ENCODE peak calls at places on chromosomes 5 and 9, in ten cellular contexts. F is endothelial cell; M is Peyer's patch; S is IMR-90; U is PC-3; T is fibroblast of the aortic adventitia; R is HL-60; W is hepatocyte; A is cardiac fibroblast; L is CD8-positive, alpha-beta T cell. E is an unnamed sample.

GRCh38 chr5:157369507-157369906 is 90.5 kb upstream of the NIPAL4 start:
- DNase-seq in F (no peak), M (no peak), S (no peak), U (no peak), T (no peak), R (no peak), W (no peak), A (no peak), L (no peak), E (peak)

GRCh38 chr5:51027276-51027675 is 356.0 kb upstream of the ISL1 start:
- DNase-seq in F (no peak), M (no peak), S (no peak), U (no peak), T (no peak), R (no peak), W (no peak), A (no peak), L (no peak), E (no peak)

GRCh38 chr9:107566596-107566995 is 77.0 kb upstream of the KLF4 start:
- DNase-seq in F (no peak), M (no peak), S (peak), U (no peak), T (peak), R (no peak), W (no peak), A (peak), L (no peak), E (no peak)

GRCh38 chr5:81751836-81752643 is 1.1 kb upstream of the SSBP2 start:
- DNase-seq in F (no peak), M (no peak), S (no peak), U (no peak), T (peak), R (no peak), W (no peak), A (no peak), L (no peak), E (no peak)

GRCh38 chr5:172748341-172748843 is 22.6 kb downstream of the DUSP1 start:
- DNase-seq in F (peak), M (no peak), S (no peak), U (no peak), T (no peak), R (no peak), W (peak), A (peak), L (no peak), E (no peak)

GRCh38 chr9:111253742-111254437 is 76.1 kb downstream of the OR2K2 start:
- DNase-seq in F (no peak), M (no peak), S (no peak), U (no peak), T (no peak), R (peak), W (no peak), A (no peak), L (no peak), E (no peak)

GRCh38 chr5:134582281-134582680 is 50.3 kb downstream of the SAR1B start:
- DNase-seq in F (no peak), M (peak), S (no peak), U (no peak), T (no peak), R (no peak), W (no peak), A (no peak), L (no peak), E (no peak)

GRCh38 chr9:6787793-6788174 is 30.0 kb downstream of the KDM4C start:
- DNase-seq in F (no peak), M (no peak), S (no peak), U (no peak), T (peak), R (no peak), W (peak), A (no peak), L (no peak), E (peak)

GRCh38 chr9:133106511-133107244 is 14.4 kb downstream of the RALGDS start:
- DNase-seq in F (no peak), M (peak), S (no peak), U (no peak), T (no peak), R (no peak), W (no peak), A (no peak), L (no peak), E (no peak)

GRCh38 chr9:4725706-4726442 is 15.1 kb downstream of the AK3 start:
- DNase-seq in F (no peak), M (no peak), S (no peak), U (no peak), T (no peak), R (no peak), W (no peak), A (no peak), L (no peak), E (no peak)

GRCh38 chr5:160269017-160269416 is 39.7 kb downstream of the FABP6 start:
- DNase-seq in F (no peak), M (no peak), S (peak), U (no peak), T (peak), R (peak), W (peak), A (peak), L (no peak), E (no peak)

GRCh38 chr5:160287378-160288051 is 24.8 kb downstream of the CCNJL start:
- DNase-seq in F (peak), M (peak), S (no peak), U (no peak), T (peak), R (no peak), W (peak), A (peak), L (no peak), E (no peak)

GRCh38 chr5:79785983-79786382 is 96.3 kb downstream of the CMYA5 start:
- DNase-seq in F (no peak), M (no peak), S (no peak), U (no peak), T (no peak), R (no peak), W (no peak), A (no peak), L (no peak), E (no peak)

GRCh38 chr9:136081113-136081825 is 13.8 kb downstream of the NACC2 start:
- DNase-seq in F (no peak), M (no peak), S (peak), U (no peak), T (no peak), R (no peak), W (no peak), A (peak), L (no peak), E (no peak)

GRCh38 chr9:136711751-136712689 is at the start of gene DIPK1B:
- DNase-seq in F (peak), M (no peak), S (no peak), U (no peak), T (no peak), R (no peak), W (peak), A (no peak), L (no peak), E (no peak)

GRCh38 chr5:175123542-175123941 is 320.4 kb downstream of the DRD1 start:
- DNase-seq in F (no peak), M (no peak), S (no peak), U (peak), T (no peak), R (no peak), W (no peak), A (no peak), L (no peak), E (no peak)

GRCh38 chr9:89008346-89009048 is 17.2 kb downstream of the S1PR3 start:
- DNase-seq in F (no peak), M (no peak), S (no peak), U (no peak), T (no peak), R (peak), W (no peak), A (no peak), L (no peak), E (no peak)

GRCh38 chr5:119411935-119412623 is 40.2 kb upstream of the HSD17B4 start:
- DNase-seq in F (peak), M (peak), S (peak), U (peak), T (peak), R (peak), W (peak), A (peak), L (no peak), E (peak)

GRCh38 chr5:112210430-112211005 is 208.6 kb downstream of the EPB41L4A start:
- DNase-seq in F (peak), M (peak), S (peak), U (peak), T (peak), R (no peak), W (peak), A (peak), L (no peak), E (no peak)

GRCh38 chr5:128498844-128499455 is 39.1 kb downstream of the FBN2 start:
- DNase-seq in F (peak), M (no peak), S (peak), U (peak), T (peak), R (peak), W (peak), A (peak), L (no peak), E (no peak)

GRCh38 chr9:77507212-77507961 is 140.7 kb downstream of the GNA14 start:
- DNase-seq in F (no peak), M (no peak), S (no peak), U (no peak), T (peak), R (no peak), W (no peak), A (peak), L (no peak), E (no peak)

GRCh38 chr9:90642570-90643539 is at the start of gene DIRAS2:
- DNase-seq in F (peak), M (peak), S (peak), U (peak), T (peak), R (no peak), W (peak), A (peak), L (no peak), E (peak)

GRCh38 chr9:4243113-4243512 is 56.8 kb downstream of the GLIS3 start:
- DNase-seq in F (no peak), M (no peak), S (no peak), U (no peak), T (no peak), R (no peak), W (no peak), A (no peak), L (no peak), E (no peak)

GRCh38 chr5:10695055-10695649 is 65.9 kb downstream of the DAP start:
- DNase-seq in F (peak), M (peak), S (peak), U (peak), T (peak), R (peak), W (peak), A (peak), L (no peak), E (peak)

GRCh38 chr5:109612278-109612905 is 77.3 kb upstream of the MAN2A1 start:
- DNase-seq in F (no peak), M (no peak), S (no peak), U (no peak), T (no peak), R (no peak), W (no peak), A (no peak), L (no peak), E (no peak)

GRCh38 chr5:103456476-103456875 is 106.1 kb downstream of the NUDT12 start:
- DNase-seq in F (no peak), M (no peak), S (no peak), U (peak), T (no peak), R (no peak), W (no peak), A (no peak), L (no peak), E (no peak)

GRCh38 chr9:83238871-83239624 is 176.1 kb upstream of the RASEF start:
- DNase-seq in F (no peak), M (no peak), S (no peak), U (no peak), T (peak), R (peak), W (peak), A (peak), L (no peak), E (no peak)

GRCh38 chr9:72232778-72233177 is 83.5 kb downstream of the GDA start:
- DNase-seq in F (no peak), M (no peak), S (no peak), U (no peak), T (no peak), R (no peak), W (no peak), A (no peak), L (no peak), E (no peak)

GRCh38 chr5:181121675-181122561 is 9.1 kb downstream of the OR2V1 start:
- DNase-seq in F (no peak), M (no peak), S (no peak), U (no peak), T (no peak), R (no peak), W (no peak), A (no peak), L (no peak), E (peak)

GRCh38 chr5:127367912-127368468 is 77.4 kb downstream of the MEGF10 start:
- DNase-seq in F (no peak), M (no peak), S (no peak), U (no peak), T (no peak), R (no peak), W (no peak), A (no peak), L (no peak), E (no peak)

GRCh38 chr5:127375124-127375523 is 84.5 kb downstream of the MEGF10 start:
- DNase-seq in F (no peak), M (no peak), S (no peak), U (no peak), T (no peak), R (no peak), W (no peak), A (no peak), L (no peak), E (no peak)

GRCh38 chr5:127369772-127370171 is 79.2 kb downstream of the MEGF10 start:
- DNase-seq in F (no peak), M (no peak), S (no peak), U (no peak), T (no peak), R (no peak), W (no peak), A (no peak), L (no peak), E (no peak)

GRCh38 chr5:127373858-127374491 is 83.4 kb downstream of the MEGF10 start:
- DNase-seq in F (no peak), M (no peak), S (no peak), U (no peak), T (no peak), R (peak), W (no peak), A (no peak), L (no peak), E (no peak)
- TF ChIP-seq CTCF in F (peak), M (no peak), S (no peak), U (peak), T (peak), R (no peak), W (no peak), A (peak), L (no peak), E (peak)

GRCh38 chr5:53113947-53114346 is 4.4 kb upstream of the MOCS2 start:
- DNase-seq in F (no peak), M (no peak), S (no peak), U (no peak), T (no peak), R (no peak), W (no peak), A (no peak), L (no peak), E (no peak)

GRCh38 chr5:53116597-53116996 is 7.0 kb upstream of the MOCS2 start:
- DNase-seq in F (no peak), M (no peak), S (no peak), U (no peak), T (no peak), R (no peak), W (no peak), A (no peak), L (no peak), E (no peak)

GRCh38 chr5:53112909-53113308 is 3.4 kb upstream of the MOCS2 start:
- DNase-seq in F (no peak), M (no peak), S (no peak), U (no peak), T (no peak), R (no peak), W (no peak), A (no peak), L (no peak), E (no peak)

GRCh38 chr5:53111139-53111538 is 1.6 kb upstream of the MOCS2 start:
- DNase-seq in F (no peak), M (no peak), S (no peak), U (no peak), T (no peak), R (no peak), W (no peak), A (no peak), L (no peak), E (no peak)

DNA sequence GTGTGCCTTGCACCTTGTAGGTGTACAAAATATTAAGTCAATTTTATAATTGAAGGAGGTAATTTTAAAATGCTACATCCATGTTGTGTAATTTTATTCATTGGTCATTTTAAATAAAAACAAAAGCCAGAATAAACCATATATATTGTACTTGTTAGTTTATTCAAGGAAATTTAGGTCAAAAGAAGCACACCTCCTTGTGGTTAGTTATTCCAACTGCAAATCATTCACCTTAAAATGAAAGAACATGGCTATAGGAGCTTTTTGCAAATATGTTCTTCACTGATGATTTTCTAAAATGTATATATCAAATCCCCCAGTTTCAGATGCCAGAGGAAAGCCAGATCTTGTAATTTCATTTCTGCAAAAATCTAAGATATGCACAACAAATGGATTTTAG is 5.4 kb upstream of the MOCS2 start:
- DNase-seq in F (no peak), M (no peak), S (peak), U (peak), T (peak), R (no peak), W (no peak), A (peak), L (no peak), E (no peak)
- TF ChIP-seq CTCF in F (peak), M (no peak), S (peak), U (peak), T (peak), R (no peak), W (peak), A (peak), L (no peak), E (peak)

GRCh38 chr9:95587071-95587964 is 70.5 kb upstream of the PTCH1 start:
- DNase-seq in F (no peak), M (no peak), S (no peak), U (no peak), T (no peak), R (no peak), W (no peak), A (no peak), L (no peak), E (no peak)
- TF ChIP-seq CTCF in F (no peak), M (no peak), S (no peak), U (peak), T (no peak), R (no peak), W (no peak), A (no peak), L (no peak), E (no peak)

DNA sequence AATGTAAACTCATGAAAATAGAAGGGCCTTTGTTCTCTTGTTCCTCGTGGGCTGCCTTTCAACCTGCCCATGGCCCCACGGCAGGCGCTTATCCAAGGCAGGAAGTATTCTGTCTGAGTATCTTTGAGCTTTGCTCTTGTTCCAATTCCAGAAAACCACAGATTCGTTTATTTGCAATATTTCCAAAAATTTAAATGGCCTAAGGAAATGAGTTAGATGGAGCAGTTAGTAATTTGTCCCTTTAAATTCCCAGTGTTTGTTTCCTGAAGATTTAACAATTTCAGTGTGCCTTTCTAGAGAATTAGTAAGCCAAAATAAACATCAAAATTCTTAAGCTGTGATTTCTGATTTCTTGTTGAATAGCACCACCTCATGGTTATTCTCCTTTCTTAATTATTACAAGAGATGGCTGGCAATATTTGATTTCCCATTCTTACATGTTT is 299.4 kb upstream of the RASA1 start:
- DNase-seq in F (peak), M (no peak), S (peak), U (peak), T (peak), R (no peak), W (peak), A (peak), L (no peak), E (no peak)
- TF ChIP-seq CTCF in F (peak), M (peak), S (peak), U (peak), T (peak), R (no peak), W (peak), A (peak), L (peak), E (peak)

GRCh38 chr5:425714-426113 is 17.3 kb upstream of the EXOC3 start:
- DNase-seq in F (no peak), M (no peak), S (no peak), U (peak), T (peak), R (no peak), W (no peak), A (peak), L (no peak), E (no peak)
- TF ChIP-seq CTCF in F (no peak), M (no peak), S (no peak), U (peak), T (peak), R (no peak), W (peak), A (no peak), L (no peak), E (peak)

DNA sequence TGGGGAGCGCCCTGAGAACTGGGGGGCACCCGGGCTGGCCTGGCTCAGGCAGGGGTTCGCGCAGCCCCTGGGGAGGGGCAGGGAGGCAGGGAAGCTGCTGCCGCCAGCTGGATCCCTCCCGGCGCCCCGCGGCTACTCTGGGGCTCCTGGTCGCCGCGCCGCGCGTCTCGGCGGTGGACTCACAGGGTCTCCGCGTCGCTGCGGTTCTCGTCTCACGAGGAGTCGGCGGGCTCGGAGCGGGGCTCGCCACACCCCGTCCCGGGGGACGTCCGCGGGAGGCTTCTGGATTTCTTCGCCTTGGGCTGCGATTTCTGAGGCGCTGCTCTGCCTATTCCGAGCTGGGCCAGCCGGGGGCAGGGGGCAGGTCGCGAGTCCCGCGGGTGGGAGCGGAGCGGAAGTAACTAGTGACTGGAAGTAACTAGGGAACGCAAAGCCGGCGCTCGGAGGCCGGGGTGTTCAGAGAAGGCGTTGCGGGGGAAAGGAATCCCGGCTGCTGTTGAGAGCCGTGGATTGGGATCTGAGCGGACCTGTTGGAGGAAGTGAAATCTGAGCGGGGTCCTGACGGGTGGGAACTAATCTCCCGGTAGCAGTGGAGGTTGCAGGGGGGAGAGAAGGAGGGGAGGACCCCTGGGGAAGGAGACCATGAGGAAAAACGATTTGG is 509 bp downstream of the CYSTM1 start:
- DNase-seq in F (peak), M (peak), S (peak), U (peak), T (peak), R (peak), W (peak), A (peak), L (peak), E (peak)
- TF ChIP-seq CTCF in F (no peak), M (no peak), S (peak), U (no peak), T (peak), R (no peak), W (no peak), A (peak), L (no peak), E (peak)

GRCh38 chr9:130461731-130462130 is 17.0 kb downstream of the ASS1 start:
- DNase-seq in F (no peak), M (no peak), S (no peak), U (no peak), T (no peak), R (no peak), W (no peak), A (no peak), L (no peak), E (no peak)

GRCh38 chr9:130463141-130463540 is 18.4 kb downstream of the ASS1 start:
- DNase-seq in F (no peak), M (no peak), S (no peak), U (no peak), T (no peak), R (no peak), W (no peak), A (no peak), L (no peak), E (no peak)

GRCh38 chr9:130462685-130463084 is 17.9 kb downstream of the ASS1 start:
- DNase-seq in F (no peak), M (no peak), S (no peak), U (no peak), T (no peak), R (no peak), W (no peak), A (no peak), L (no peak), E (no peak)

GRCh38 chr9:130459941-130460340 is 15.2 kb downstream of the ASS1 start:
- DNase-seq in F (no peak), M (no peak), S (no peak), U (no peak), T (no peak), R (no peak), W (no peak), A (no peak), L (no peak), E (no peak)

GRCh38 chr9:130461218-130461630 is 16.5 kb downstream of the ASS1 start:
- DNase-seq in F (peak), M (peak), S (peak), U (peak), T (peak), R (peak), W (peak), A (peak), L (peak), E (no peak)
- TF ChIP-seq CTCF in F (peak), M (peak), S (peak), U (peak), T (peak), R (peak), W (peak), A (peak), L (peak), E (peak)

GRCh38 chr5:105752801-105753200 is 1917.9 kb downstream of the EFNA5 start:
- DNase-seq in F (no peak), M (no peak), S (peak), U (peak), T (no peak), R (no peak), W (no peak), A (peak), L (no peak), E (no peak)
- TF ChIP-seq CTCF in F (no peak), M (no peak), S (no peak), U (no peak), T (no peak), R (no peak), W (no peak), A (no peak), L (no peak), E (no peak)

E was measured in osteocyte.